ENCODE peak calls at places on chromosomes 13 and 19, in five cellular contexts. S is endodermal cell, G is choroid plexus epithelial cell, H is transverse colon, X is mammary epithelial cell. O is an unnamed sample.
A peak's percentile ranks its signal among the peaks of the same experiment; 100 is the strongest.

GRCh38 chr13:48233886-48234488 is 981 bp downstream of the ITM2B start:
- DNase-seq in S (no peak), G (peak; percentile 78), H (no peak), X (no peak), O (peak; percentile 47)

GRCh38 chr19:40332669-40333068 is 15.5 kb downstream of the C19orf47 start:
- DNase-seq in S (no peak), G (no peak), H (no peak), X (no peak), O (no peak)

GRCh38 chr13:36919206-36919832 is 719 bp downstream of the SMAD9 start:
- DNase-seq in S (peak; percentile 79), G (peak; percentile 20), H (peak; percentile 28), X (peak; percentile 6), O (no peak)

GRCh38 chr13:87331178-87331577 is 340.0 kb upstream of the SLITRK5 start:
- DNase-seq in S (no peak), G (peak; percentile 23), H (no peak), X (peak; percentile 91), O (peak; percentile 98)

GRCh38 chr19:19075126-19075525 is 11.3 kb downstream of the SLC25A42 start:
- DNase-seq in S (no peak), G (no peak), H (no peak), X (no peak), O (no peak)

GRCh38 chr19:55014714-55015113 is 23.4 kb downstream of the GP6 start:
- DNase-seq in S (no peak), G (no peak), H (no peak), X (no peak), O (no peak)

GRCh38 chr13:98981596-98982195 is 3.8 kb upstream of the DOCK9 start:
- DNase-seq in S (no peak), G (no peak), H (no peak), X (no peak), O (no peak)

GRCh38 chr13:99357149-99357596 is 50.0 kb upstream of the GPR183 start:
- DNase-seq in S (no peak), G (peak; percentile 70), H (no peak), X (no peak), O (peak; percentile 43)

DNA sequence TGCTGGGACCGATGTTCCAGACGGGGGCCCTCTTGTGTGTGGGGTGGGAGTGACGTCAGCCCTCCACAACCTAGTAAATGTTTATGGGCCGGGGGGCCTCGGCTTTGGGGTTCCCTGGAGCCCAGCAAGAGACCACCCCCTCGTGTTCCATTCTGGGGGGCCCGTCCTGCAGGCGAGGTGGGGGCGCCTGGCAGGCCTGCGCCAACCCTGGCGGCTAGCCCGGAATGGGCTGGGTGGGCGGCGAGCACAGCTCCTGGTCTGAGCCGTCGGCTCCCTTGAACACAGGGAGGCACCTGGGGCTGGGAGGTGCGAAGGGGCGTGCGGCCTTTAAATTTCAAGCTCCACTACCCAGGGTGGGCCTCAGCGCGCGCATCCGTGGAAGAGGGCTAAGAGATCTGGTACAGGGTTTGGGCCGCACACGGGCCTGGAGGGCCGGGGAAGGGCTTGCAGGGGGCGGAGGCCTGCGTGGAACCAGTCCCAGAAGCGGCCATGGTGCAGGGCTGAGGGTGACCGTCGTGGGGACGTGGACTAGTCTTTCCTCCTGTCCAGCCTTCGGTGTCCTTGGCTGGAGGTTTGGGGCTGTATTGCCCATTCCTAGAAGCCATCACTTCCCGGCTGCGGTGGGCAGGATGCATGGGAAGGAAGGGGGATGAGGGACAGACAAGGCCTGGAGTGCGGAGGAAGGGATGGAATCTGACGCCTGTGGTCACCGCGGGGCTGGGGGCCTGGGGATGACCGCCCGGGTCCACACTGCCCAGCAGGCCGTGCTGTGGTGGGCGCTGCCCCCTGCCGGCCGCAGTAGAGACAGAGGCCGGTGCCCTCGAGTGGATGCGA is 11.4 kb downstream of the NDUFA11 start:
- DNase-seq in S (peak; percentile 81), G (peak; percentile 51), H (peak; percentile 58), X (no peak), O (no peak)
- TF ChIP-seq CTCF in S (peak; percentile 92), G (peak; percentile 80), H (peak; percentile 78), X (peak; percentile 76), O (peak; percentile 57)

GRCh38 chr19:37999309-38000213 is 92.6 kb downstream of the SIPA1L3 start:
- DNase-seq in S (no peak), G (peak; percentile 97), H (no peak), X (no peak), O (peak; percentile 67)

GRCh38 chr19:37994823-37995130 is 87.8 kb downstream of the SIPA1L3 start:
- DNase-seq in S (no peak), G (no peak), H (no peak), X (no peak), O (no peak)

GRCh38 chr19:37998801-37999308 is 91.8 kb downstream of the SIPA1L3 start:
- DNase-seq in S (no peak), G (no peak), H (no peak), X (no peak), O (no peak)

GRCh38 chr19:37995346-37995745 is 88.3 kb downstream of the SIPA1L3 start:
- DNase-seq in S (no peak), G (no peak), H (no peak), X (no peak), O (no peak)

DNA sequence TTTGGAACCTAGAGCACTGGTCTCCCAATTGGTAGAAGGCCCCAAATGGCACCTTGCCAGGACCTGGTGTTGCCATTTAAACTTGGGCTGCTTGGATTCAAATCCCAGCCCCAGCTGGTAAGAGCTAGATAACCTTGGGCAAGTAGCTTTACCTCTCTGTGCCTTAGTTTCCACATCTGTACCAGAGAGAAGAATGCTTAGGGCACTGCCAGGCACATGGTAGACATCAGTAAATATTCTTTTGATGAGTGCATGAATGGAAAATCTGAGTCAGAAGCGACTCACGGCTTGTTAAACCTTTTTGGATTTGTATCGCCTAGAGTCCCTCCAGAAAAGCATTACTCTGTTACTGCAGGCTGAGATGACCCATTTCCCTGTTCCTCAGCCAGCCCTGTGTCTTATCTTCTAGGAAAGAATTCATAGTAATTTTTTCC is 90.9 kb downstream of the SIPA1L3 start:
- DNase-seq in S (no peak), G (peak; percentile 86), H (no peak), X (peak; percentile 91), O (peak; percentile 91)
- H3K4me3 ChIP-seq in S (no peak overlapping the region), G (no peak overlapping the region), H (no peak overlapping the region), X (no peak overlapping the region), O (no peak overlapping the region)

GRCh38 chr13:100722517-100722916 is 47.9 kb upstream of the TMTC4 start:
- DNase-seq in S (peak; percentile 62), G (no peak), H (no peak), X (no peak), O (no peak)

GRCh38 chr13:100728201-100728600 is 53.6 kb upstream of the TMTC4 start:
- DNase-seq in S (no peak), G (no peak), H (no peak), X (no peak), O (no peak)

GRCh38 chr13:100724568-100724967 is 50.0 kb upstream of the TMTC4 start:
- DNase-seq in S (no peak), G (no peak), H (no peak), X (no peak), O (peak; percentile 27)

GRCh38 chr13:100721885-100722512 is 47.4 kb upstream of the TMTC4 start:
- DNase-seq in S (peak; percentile 83), G (peak; percentile 72), H (peak; percentile 50), X (peak; percentile 12), O (peak; percentile 57)

DNA sequence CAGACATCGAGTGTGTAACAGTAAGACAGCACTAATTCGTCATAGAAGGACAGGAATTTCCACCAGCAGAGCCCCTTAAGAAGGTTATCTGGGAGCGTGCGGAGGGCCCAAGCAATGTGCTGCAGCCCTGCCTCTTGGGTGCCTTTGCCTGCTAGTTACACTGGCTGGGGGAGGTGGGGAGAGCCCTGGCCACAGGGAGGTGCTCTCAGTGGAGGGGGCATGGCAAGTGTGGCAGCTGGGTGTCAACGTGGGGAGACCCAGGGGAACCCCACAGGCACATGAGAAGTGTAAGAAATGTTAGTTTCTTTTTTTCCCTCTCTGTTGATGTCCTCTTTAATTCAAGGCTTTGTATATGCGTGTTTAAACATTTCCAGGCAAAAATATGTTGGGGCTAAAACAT is 50.9 kb upstream of the TMTC4 start:
- DNase-seq in S (no peak), G (no peak), H (no peak), X (no peak), O (no peak)
- TF ChIP-seq CTCF in S (no peak), G (no peak), H (no peak), X (no peak), O (no peak)

GRCh38 chr19:1064661-1065605 is 2.0 kb upstream of the ARHGAP45 start:
- DNase-seq in S (peak; percentile 91), G (peak; percentile 65), H (peak; percentile 81), X (peak; percentile 52), O (peak; percentile 76)
- H3K4me3 ChIP-seq in S (no peak overlapping the region), G (no peak overlapping the region), H (no peak overlapping the region), X (no peak overlapping the region), O (no peak overlapping the region)

DNA sequence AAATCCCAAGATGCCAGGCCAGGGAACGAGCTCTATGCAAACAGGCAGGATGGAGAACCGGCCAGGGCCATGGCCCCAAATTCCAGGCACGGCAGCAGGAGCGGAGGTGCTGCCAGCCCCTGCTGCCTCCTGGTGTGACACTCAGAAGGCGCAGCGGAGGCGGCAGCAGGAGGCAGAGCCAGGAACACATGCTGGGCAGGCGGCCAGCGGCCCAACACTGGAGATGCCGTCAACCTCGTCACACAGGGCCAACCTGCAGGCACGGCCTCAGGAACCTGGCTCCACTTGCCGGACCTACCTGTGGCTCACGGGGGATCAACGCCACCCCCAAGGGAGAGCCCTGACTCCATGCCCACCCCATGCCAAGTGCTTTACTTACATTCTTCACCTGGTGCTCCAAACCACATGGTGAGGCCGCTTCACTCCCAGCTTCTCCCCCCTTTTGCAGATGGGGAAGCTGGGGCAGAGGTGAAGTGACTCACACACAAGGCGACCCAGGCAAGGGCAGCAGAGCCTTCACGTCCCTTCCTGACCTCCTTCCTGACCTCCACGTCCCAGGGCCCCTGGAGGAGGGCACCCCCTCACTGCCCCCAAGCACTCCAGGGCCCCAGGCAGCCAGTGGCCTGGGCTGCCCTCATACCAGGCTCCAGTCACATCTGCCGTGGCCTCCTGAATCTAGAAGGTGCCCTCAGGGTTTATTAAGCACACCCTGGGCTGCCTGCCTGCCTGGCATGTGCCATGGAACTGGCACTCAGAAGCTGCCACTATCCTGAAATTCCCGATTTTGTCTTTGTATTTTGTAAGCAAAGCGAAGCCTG is 43.5 kb downstream of the GGACT start:
- DNase-seq in S (peak; percentile 45), G (peak; percentile 50), H (no peak), X (peak; percentile 8), O (peak; percentile 11)
- TF ChIP-seq CTCF in S (no peak), G (no peak), H (no peak), X (no peak), O (no peak)